ENCODE peak calls at places on chromosomes 6 and 20, in eight cellular contexts. E is A549, T is GM12878, N is H1, B is HepG2, O is IMR-90, C is SK-N-SH, A is K562. P is an unnamed sample.

GRCh38 chr6:127606131-127606562 is 29.2 kb downstream of the C6orf58 start:
- DNase-seq in N (no peak), B (peak), O (peak), E (peak), T (no peak), A (no peak), C (peak), P (peak)

GRCh38 chr6:14709900-14710299 is 536.0 kb upstream of the JARID2 start:
- DNase-seq in E (no peak), A (no peak), C (no peak), B (no peak), T (no peak), N (no peak), O (no peak), P (no peak)

GRCh38 chr6:144285798-144286502 is 815 bp downstream of the UTRN start:
- DNase-seq in T (no peak), E (peak), B (peak), A (no peak), C (peak), O (peak), N (no peak), P (peak)

GRCh38 chr6:85792278-85792677 is 149.6 kb upstream of the SYNCRIP start:
- DNase-seq in E (no peak), T (no peak), C (no peak), B (no peak), N (no peak), A (no peak), O (peak), P (no peak)

GRCh38 chr6:123007885-123008284 is 11.8 kb downstream of the CLVS2 start:
- DNase-seq in O (no peak), N (no peak), C (no peak), T (no peak), B (no peak), A (no peak), E (no peak), P (no peak)

GRCh38 chr6:48817714-48818113 is 645.3 kb downstream of the MMUT start:
- DNase-seq in B (no peak), N (no peak), A (no peak), T (no peak), E (no peak), C (no peak), O (peak), P (no peak)

GRCh38 chr6:31194271-31194834 is 23.9 kb upstream of the POU5F1 start:
- DNase-seq in E (no peak), A (no peak), N (no peak), O (no peak), T (no peak), B (no peak), C (no peak), P (no peak)

GRCh38 chr6:1325471-1326309 is 13.8 kb downstream of the FOXQ1 start:
- DNase-seq in O (peak), C (no peak), A (no peak), B (peak), E (peak), N (no peak), T (no peak), P (no peak)

GRCh38 chr6:20279608-20280287 is 67.5 kb upstream of the MBOAT1 start:
- DNase-seq in N (no peak), E (no peak), O (no peak), C (no peak), T (no peak), A (no peak), B (no peak), P (no peak)

GRCh38 chr6:79810153-79810806 is 137.1 kb downstream of the ELOVL4 start:
- DNase-seq in T (no peak), E (no peak), B (no peak), A (no peak), O (no peak), C (peak), N (no peak), P (no peak)

GRCh38 chr20:17036546-17036945 is 190.3 kb upstream of the PCSK2 start:
- DNase-seq in N (no peak), E (no peak), B (no peak), T (no peak), A (no peak), O (peak), C (no peak), P (no peak)

GRCh38 chr6:168121308-168121665 is 42.3 kb upstream of the FRMD1 start:
- DNase-seq in C (peak), E (no peak), B (no peak), O (no peak), T (no peak), N (no peak), A (no peak), P (no peak)

GRCh38 chr6:11324453-11325023 is 92.1 kb upstream of the NEDD9 start:
- DNase-seq in C (no peak), A (no peak), T (peak), E (no peak), B (no peak), N (no peak), O (peak), P (no peak)

GRCh38 chr6:90484903-90485302 is 102.0 kb downstream of the MAP3K7 start:
- DNase-seq in N (no peak), C (no peak), B (no peak), A (peak), O (no peak), E (no peak), T (no peak), P (no peak)

GRCh38 chr6:79062708-79063107 is 15.3 kb downstream of the PHIP start:
- DNase-seq in B (no peak), A (no peak), T (no peak), E (no peak), O (no peak), C (no peak), N (no peak), P (no peak)

GRCh38 chr20:12358655-12359009 is 440.9 kb downstream of the BTBD3 start:
- DNase-seq in O (no peak), B (no peak), N (no peak), C (no peak), T (no peak), E (no peak), A (no peak), P (no peak)

GRCh38 chr20:21181028-21181427 is 55.1 kb downstream of the KIZ start:
- DNase-seq in T (no peak), N (no peak), O (no peak), A (no peak), E (no peak), C (no peak), B (no peak), P (no peak)

GRCh38 chr20:63587781-63588591 is 13.9 kb upstream of the HELZ2 start:
- DNase-seq in B (no peak), N (no peak), T (no peak), O (no peak), A (no peak), E (no peak), C (no peak), P (no peak)

GRCh38 chr6:2624177-2624576 is 126.5 kb downstream of the MYLK4 start:
- DNase-seq in E (no peak), C (no peak), O (no peak), B (no peak), T (no peak), A (no peak), N (no peak), P (no peak)

GRCh38 chr20:4905612-4906011 is 95.7 kb downstream of the SLC23A2 start:
- DNase-seq in E (no peak), T (no peak), O (peak), N (no peak), A (no peak), C (no peak), B (peak), P (no peak)

GRCh38 chr6:30167101-30167500 is 3.8 kb downstream of the TRIM15 start:
- DNase-seq in E (no peak), A (no peak), N (no peak), T (no peak), B (no peak), C (no peak), O (no peak), P (no peak)

GRCh38 chr6:128131566-128131965 is 230.7 kb upstream of the THEMIS start:
- DNase-seq in C (no peak), N (no peak), E (no peak), B (no peak), T (no peak), O (peak), A (no peak), P (no peak)

GRCh38 chr6:133705731-133706130 is 183.2 kb upstream of the TCF21 start:
- DNase-seq in C (no peak), A (no peak), E (no peak), B (no peak), T (no peak), N (no peak), O (peak), P (no peak)

GRCh38 chr20:57053798-57054552 is 212.5 kb downstream of the BMP7 start:
- DNase-seq in E (no peak), O (no peak), B (no peak), C (no peak), T (no peak), N (no peak), A (no peak), P (no peak)

GRCh38 chr6:16727996-16728395 is 33.3 kb downstream of the ATXN1 start:
- DNase-seq in T (no peak), A (no peak), B (peak), O (no peak), N (no peak), C (no peak), E (no peak), P (no peak)

GRCh38 chr6:130600880-130601341 is 226.3 kb upstream of the SMLR1 start:
- DNase-seq in B (no peak), E (no peak), C (no peak), A (no peak), N (no peak), O (peak), T (no peak), P (no peak)

GRCh38 chr6:1324926-1325325 is 13.0 kb downstream of the FOXQ1 start:
- DNase-seq in T (no peak), C (no peak), B (peak), E (peak), A (no peak), N (no peak), O (no peak), P (no peak)

GRCh38 chr6:26501482-26501986 is 1.4 kb downstream of the BTN1A1 start:
- DNase-seq in N (peak), E (no peak), A (no peak), O (peak), B (no peak), C (peak), T (no peak), P (peak)
- TF ChIP-seq USF2 in N (no peak), E (no peak), A (no peak), O (no peak), B (no peak), C (no peak), T (no peak), P (no peak)

GRCh38 chr6:137765044-137765443 is 102.0 kb upstream of the TNFAIP3 start:
- DNase-seq in T (no peak), O (no peak), E (no peak), C (no peak), N (no peak), B (no peak), A (no peak), P (no peak)

GRCh38 chr6:137763436-137763835 is 103.6 kb upstream of the TNFAIP3 start:
- DNase-seq in C (no peak), O (no peak), A (no peak), E (no peak), B (peak), N (no peak), T (no peak), P (no peak)

GRCh38 chr6:137762168-137763090 is 104.6 kb upstream of the TNFAIP3 start:
- DNase-seq in C (no peak), O (no peak), B (no peak), T (no peak), A (no peak), E (no peak), N (no peak), P (no peak)

GRCh38 chr6:137764464-137764863 is 102.6 kb upstream of the TNFAIP3 start:
- DNase-seq in B (no peak), A (no peak), O (peak), N (no peak), E (no peak), T (no peak), C (no peak), P (no peak)

GRCh38 chr6:137763861-137764260 is 103.2 kb upstream of the TNFAIP3 start:
- DNase-seq in C (no peak), B (no peak), E (no peak), T (no peak), N (no peak), A (no peak), O (no peak), P (no peak)
- TF ChIP-seq CTCF in C (no peak), B (no peak), E (no peak), T (no peak), N (no peak), A (no peak), O (no peak), P (no peak)

GRCh38 chr20:35616465-35617396 is 1.1 kb downstream of the SPAG4 start:
- DNase-seq in T (peak), B (peak), E (peak), O (peak), A (peak), C (peak), N (no peak), P (peak)
- TF ChIP-seq USF2 in T (no peak), B (no peak), E (no peak), O (no peak), A (no peak), C (no peak), N (no peak), P (no peak)

GRCh38 chr6:159461998-159462397 is 231.0 kb downstream of the SOD2 start:
- DNase-seq in C (no peak), A (no peak), T (no peak), O (no peak), E (no peak), B (no peak), N (no peak), P (no peak)
- TF ChIP-seq CTCF in C (no peak), A (no peak), T (no peak), O (no peak), E (no peak), B (no peak), N (no peak), P (no peak)

DNA sequence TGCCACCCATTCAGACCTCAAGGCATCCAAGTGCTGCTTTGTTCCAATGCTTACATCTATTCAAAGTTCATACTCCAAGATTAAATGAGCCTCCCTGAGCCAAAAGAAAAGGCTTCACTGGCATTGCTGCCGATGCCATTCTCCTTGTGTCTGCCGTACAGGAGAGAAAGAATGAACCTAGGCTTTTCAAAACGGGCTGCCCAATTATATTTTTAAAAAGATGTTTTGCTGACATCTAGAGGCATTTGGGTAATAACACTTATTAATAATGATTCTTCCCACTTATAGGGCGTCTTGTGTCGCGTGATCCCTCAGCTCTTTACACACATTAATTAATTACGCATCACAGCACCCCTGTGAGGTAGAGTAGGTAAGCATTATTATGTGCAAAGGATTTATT is 545.6 kb downstream of the PKHD1 start:
- DNase-seq in B (no peak), O (no peak), C (peak), E (no peak), T (no peak), N (no peak), A (no peak), P (no peak)
- TF ChIP-seq USF2 in B (no peak), O (no peak), C (no peak), E (no peak), T (no peak), N (no peak), A (no peak), P (no peak)

DNA sequence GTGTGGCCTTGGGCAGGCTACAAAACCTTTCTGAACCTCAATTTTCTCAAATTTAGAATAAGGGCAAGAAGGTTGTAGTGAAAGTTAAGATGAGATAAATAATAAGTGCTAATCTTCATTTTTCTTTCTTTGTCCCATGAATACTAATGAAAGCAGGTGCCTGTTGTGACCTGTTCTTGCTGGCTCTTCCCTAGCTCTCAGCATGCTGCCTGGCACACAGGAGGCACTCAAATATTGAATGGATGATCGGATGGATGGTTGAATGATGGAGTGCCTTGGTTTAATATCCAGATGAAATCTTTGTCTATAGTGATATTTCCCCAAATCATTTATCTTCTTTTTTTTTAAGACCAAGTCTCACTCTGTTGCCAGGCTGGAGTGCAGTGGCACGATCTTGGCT is 15.0 kb downstream of the PBOV1 start:
- DNase-seq in C (no peak), E (no peak), O (no peak), T (no peak), B (no peak), A (no peak), N (no peak), P (no peak)
- TF ChIP-seq CTCF in C (no peak), E (no peak), O (no peak), T (no peak), B (no peak), A (no peak), N (no peak), P (no peak)

P was measured in WTC11.